ENCODE peak calls at places on chromosome 22, in six cellular contexts. U is CD8-positive, alpha-beta T cell; L is transverse colon; F is kidney; Y is left ventricle myocardium inferior; J is A549. T is an unnamed sample.

GRCh38 chr22:17978027-17978426 is 46.3 kb downstream of the MICAL3 start:
- DNase-seq in U (no peak), L (no peak), F (no peak), Y (no peak), J (no peak), T (no peak)

GRCh38 chr22:33919591-33920501 is at the start of gene LARGE1:
- DNase-seq in U (no peak), L (peak; percentile 67), F (peak; percentile 90), Y (peak; percentile 37), J (peak; percentile 3), T (no peak)

GRCh38 chr22:22089459-22090308 is 107.1 kb upstream of the TOP3B start:
- DNase-seq in U (no peak), L (no peak), F (no peak), Y (no peak), J (no peak), T (no peak)

GRCh38 chr22:50737728-50738648 is at the start of gene ACR:
- DNase-seq in U (no peak), L (no peak), F (peak; percentile 46), Y (no peak), J (no peak), T (no peak)

GRCh38 chr22:47850644-47851151 is 1088.2 kb downstream of the TBC1D22A start:
- DNase-seq in U (no peak), L (no peak), F (no peak), Y (no peak), J (no peak), T (no peak)

GRCh38 chr22:35312198-35313059 is 12.7 kb downstream of the TOM1 start:
- DNase-seq in U (no peak), L (peak; percentile 67), F (no peak), Y (no peak), J (no peak), T (no peak)

GRCh38 chr22:17945156-17945850 is 79.1 kb downstream of the MICAL3 start:
- DNase-seq in U (no peak), L (no peak), F (no peak), Y (no peak), J (no peak), T (no peak)

GRCh38 chr22:31248965-31249940 is 37.2 kb downstream of the LIMK2 start:
- DNase-seq in U (no peak), L (no peak), F (no peak), Y (no peak), J (no peak), T (no peak)

DNA sequence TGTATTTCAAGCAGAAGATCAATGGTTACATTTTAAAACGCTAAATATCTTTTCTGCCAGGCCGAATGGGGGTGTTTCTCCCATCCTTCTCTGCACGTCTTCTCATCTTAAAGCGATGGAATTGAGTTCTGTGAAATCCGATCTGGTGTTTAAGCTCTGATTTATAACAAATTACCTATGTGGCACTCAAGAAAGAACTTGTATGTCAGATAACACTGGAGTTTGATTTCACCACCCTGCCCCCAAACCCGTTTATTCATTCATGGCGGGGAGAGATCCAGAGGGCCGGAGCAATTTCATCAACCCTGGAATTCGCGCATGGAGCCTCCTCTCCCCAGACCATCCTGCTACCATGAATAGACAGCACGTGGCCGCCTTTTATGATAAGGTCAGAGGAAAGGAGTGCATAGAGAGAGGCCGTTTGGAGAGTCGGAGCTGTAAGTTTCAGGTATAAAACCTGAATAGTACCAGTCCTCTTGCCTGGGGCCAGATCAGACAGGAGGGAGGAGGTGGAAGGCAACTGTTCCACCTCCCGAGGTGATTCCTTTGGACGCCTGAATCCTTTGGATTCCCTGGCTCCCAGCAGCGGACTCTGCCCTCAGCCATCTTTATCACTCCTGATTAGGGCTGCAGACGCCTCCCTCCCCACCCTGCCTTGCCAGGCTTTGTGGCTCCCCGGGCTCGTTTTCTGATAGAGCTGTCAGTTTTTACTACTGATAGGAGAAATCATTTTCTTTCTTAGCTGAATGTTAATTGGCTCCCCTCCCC is 27.3 kb upstream of the NFAM1 start:
- DNase-seq in U (no peak), L (peak; percentile 47), F (peak; percentile 29), Y (no peak), J (no peak), T (no peak)
- H3K27ac ChIP-seq in U (no peak overlapping the region), L (no peak overlapping the region), F (no peak overlapping the region), Y (no peak overlapping the region), J (no peak overlapping the region), T (no peak overlapping the region)

GRCh38 chr22:45903355-45904149 is 73.4 kb downstream of the WNT7B start:
- DNase-seq in U (no peak), L (no peak), F (no peak), Y (no peak), J (no peak), T (no peak)
- H3K27ac ChIP-seq in U (no peak overlapping the region), L (no peak overlapping the region), F (no peak overlapping the region), Y (no peak overlapping the region), J (peak overlapping the region; percentile 79), T (no peak overlapping the region)

GRCh38 chr22:36329217-36330078 is 58.3 kb downstream of the MYH9 start:
- DNase-seq in U (peak; percentile 90), L (peak; percentile 60), F (peak; percentile 92), Y (peak; percentile 57), J (peak; percentile 92), T (peak; percentile 80)
- H3K27ac ChIP-seq in U (peak overlapping the region; percentile 80), L (peak overlapping the region; percentile 94), F (peak overlapping the region; percentile 97), Y (peak overlapping the region; percentile 100), J (peak overlapping the region; percentile 96), T (peak overlapping the region; percentile 99)

GRCh38 chr22:37020192-37020479 is 594 bp downstream of the MPST start:
- DNase-seq in U (no peak), L (peak; percentile 75), F (no peak), Y (no peak), J (peak; percentile 61), T (no peak)

GRCh38 chr22:37019309-37020191 is at the start of the genes MPST and TST:
- DNase-seq in U (no peak), L (peak; percentile 84), F (peak; percentile 91), Y (peak; percentile 83), J (peak; percentile 63), T (no peak)

GRCh38 chr22:37017356-37017755 is 1.9 kb downstream of the TST start:
- DNase-seq in U (no peak), L (no peak), F (peak; percentile 59), Y (no peak), J (no peak), T (no peak)

GRCh38 chr22:37018815-37019308 is 385 bp downstream of the TST start:
- DNase-seq in U (no peak), L (peak; percentile 86), F (peak; percentile 86), Y (peak; percentile 74), J (peak; percentile 21), T (no peak)

GRCh38 chr22:37018086-37018814 is 997 bp downstream of the TST start:
- DNase-seq in U (no peak), L (no peak), F (peak; percentile 79), Y (no peak), J (no peak), T (no peak)
- H3K27ac ChIP-seq in U (no peak overlapping the region), L (peak overlapping the region; percentile 99), F (no peak overlapping the region), Y (peak overlapping the region; percentile 99), J (peak overlapping the region; percentile 100), T (peak overlapping the region; percentile 71)

DNA sequence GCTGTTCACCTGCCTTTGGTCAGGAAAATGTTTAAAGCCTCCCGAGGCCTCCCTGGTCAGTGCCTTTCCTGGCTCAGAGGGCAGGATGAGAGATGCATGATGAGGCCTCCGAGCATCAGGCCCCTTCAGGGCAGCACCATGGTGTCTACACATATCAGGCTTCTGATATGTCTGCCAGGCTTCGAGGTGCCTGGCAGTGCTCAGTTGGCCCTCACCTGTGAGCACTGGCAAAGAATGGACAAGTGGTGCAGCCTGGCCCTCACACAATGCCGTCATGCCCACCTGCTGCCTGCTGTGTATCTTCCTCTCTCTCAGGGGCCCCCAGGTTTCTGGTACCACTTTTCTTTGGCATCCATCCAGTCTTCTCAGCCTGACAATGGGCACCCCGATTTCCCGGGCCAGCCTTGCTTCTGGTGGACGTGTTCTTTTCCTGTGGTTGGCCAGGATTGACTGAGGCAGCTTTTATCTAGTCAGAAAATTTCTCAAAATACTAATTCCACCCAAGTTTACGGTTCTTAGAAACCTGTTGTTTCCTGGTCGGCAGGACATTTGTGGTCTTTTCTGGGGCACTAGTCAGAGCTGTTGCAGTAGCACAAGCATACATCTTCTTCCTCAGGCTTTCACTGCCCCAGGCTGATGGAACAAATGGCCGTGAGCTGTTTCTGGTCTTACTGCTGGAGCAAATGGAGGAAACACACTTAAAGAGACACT is 76.8 kb upstream of the SUSD2 start:
- DNase-seq in U (no peak), L (no peak), F (peak; percentile 50), Y (no peak), J (no peak), T (no peak)
- H3K27ac ChIP-seq in U (no peak overlapping the region), L (peak overlapping the region; percentile 68), F (no peak overlapping the region), Y (peak overlapping the region; percentile 63), J (no peak overlapping the region), T (no peak overlapping the region)

GRCh38 chr22:25025586-25025985 is 73.1 kb downstream of the KIAA1671 start:
- DNase-seq in U (no peak), L (no peak), F (no peak), Y (peak; percentile 41), J (no peak), T (no peak)
- H3K27ac ChIP-seq in U (no peak overlapping the region), L (peak overlapping the region; percentile 75), F (peak overlapping the region; percentile 10), Y (peak overlapping the region; percentile 80), J (no peak overlapping the region), T (peak overlapping the region; percentile 86)

GRCh38 chr22:41261541-41262249 is 21.0 kb upstream of the CHADL start:
- DNase-seq in U (no peak), L (no peak), F (no peak), Y (peak; percentile 52), J (no peak), T (no peak)

GRCh38 chr22:41257696-41258095 is 17.0 kb upstream of the CHADL start:
- DNase-seq in U (no peak), L (no peak), F (no peak), Y (no peak), J (no peak), T (no peak)

GRCh38 chr22:41262250-41262765 is 21.6 kb upstream of the CHADL start:
- DNase-seq in U (no peak), L (no peak), F (no peak), Y (no peak), J (no peak), T (no peak)

GRCh38 chr22:41263704-41264103 is 22.3 kb downstream of the RANGAP1 start:
- DNase-seq in U (no peak), L (no peak), F (no peak), Y (no peak), J (no peak), T (no peak)

DNA sequence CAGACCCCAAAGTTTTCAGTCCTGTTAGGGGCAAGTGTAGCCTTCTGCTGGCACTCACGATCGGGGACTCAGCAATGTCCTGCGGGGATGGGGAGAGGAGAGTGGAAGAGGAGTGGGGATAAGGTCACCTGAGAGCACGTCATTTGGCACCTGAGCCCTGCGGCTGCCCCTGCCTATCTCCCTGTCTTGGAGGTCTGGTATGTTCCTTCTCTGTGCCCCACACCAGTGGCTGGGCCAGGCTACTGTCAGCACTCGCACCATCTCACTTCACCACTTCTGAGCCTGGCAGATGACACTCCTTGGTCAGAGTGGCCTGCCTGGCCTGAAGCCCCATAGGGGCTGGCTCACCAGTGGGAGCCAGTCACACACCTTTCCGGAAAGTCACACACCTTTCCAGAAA is 20.1 kb upstream of the CHADL start:
- DNase-seq in U (no peak), L (no peak), F (no peak), Y (peak; percentile 82), J (no peak), T (no peak)
- H3K27ac ChIP-seq in U (no peak overlapping the region), L (no peak overlapping the region), F (no peak overlapping the region), Y (peak overlapping the region; percentile 94), J (no peak overlapping the region), T (no peak overlapping the region)

GRCh38 chr22:43377486-43377995 is 34.3 kb upstream of the MPPED1 start:
- DNase-seq in U (no peak), L (no peak), F (peak; percentile 49), Y (no peak), J (no peak), T (no peak)
- H3K27ac ChIP-seq in U (no peak overlapping the region), L (no peak overlapping the region), F (no peak overlapping the region), Y (no peak overlapping the region), J (no peak overlapping the region), T (no peak overlapping the region)

T was measured in epithelial cell of prostate.